ENCODE peak calls at places on chromosome 4, in nine cellular contexts. L is AG04450, I is GM10248, F is lower lobe of right lung, Q is omental fat pad, O is RCC 7860, A is COLO829, J is endothelial cell of umbilical vein, B is GM12892. X is an unnamed sample.

GRCh38 chr4:120829113-120829831 is 93.3 kb downstream of the PRDM5 start:
- DNase-seq in L (peak; percentile 30), I (no peak), F (no peak), Q (no peak), O (no peak), A (no peak), J (no peak), B (no peak), X (no peak)

GRCh38 chr4:11005321-11005720 is 320.8 kb upstream of the CLNK start:
- DNase-seq in L (no peak), I (no peak), F (no peak), Q (no peak), O (no peak), A (no peak), J (no peak), B (no peak), X (no peak)

GRCh38 chr4:139696491-139696890 is 30.9 kb downstream of the MGST2 start:
- DNase-seq in L (no peak), I (no peak), F (no peak), Q (no peak), O (no peak), A (no peak), J (no peak), B (no peak), X (no peak)

GRCh38 chr4:73844352-73844751 is 7.9 kb downstream of the CXCL6 start:
- DNase-seq in L (no peak), I (no peak), F (no peak), Q (no peak), O (peak; percentile 34), A (no peak), J (peak; percentile 57), B (no peak), X (no peak)

GRCh38 chr4:111074523-111075114 is 451.7 kb upstream of the PITX2 start:
- DNase-seq in L (no peak), I (no peak), F (no peak), Q (no peak), O (no peak), A (no peak), J (no peak), B (no peak), X (peak; percentile 56)

GRCh38 chr4:33482773-33483172 is 2761.5 kb downstream of the ARAP2 start:
- DNase-seq in L (no peak), I (no peak), F (no peak), Q (no peak), O (no peak), A (no peak), J (no peak), B (no peak), X (no peak)

GRCh38 chr4:13642576-13642975 is 15.1 kb upstream of the BOD1L1 start:
- DNase-seq in L (no peak), I (no peak), F (no peak), Q (no peak), O (no peak), A (no peak), J (no peak), B (no peak), X (no peak)

GRCh38 chr4:105191621-105192210 is 45.0 kb downstream of the TET2 start:
- DNase-seq in L (no peak), I (peak; percentile 28), F (no peak), Q (no peak), O (peak; percentile 26), A (peak; percentile 42), J (peak; percentile 67), B (no peak), X (no peak)

GRCh38 chr4:94307231-94307840 is 35.3 kb downstream of the HPGDS start:
- DNase-seq in L (no peak), I (no peak), F (no peak), Q (no peak), O (no peak), A (no peak), J (no peak), B (no peak), X (no peak)

GRCh38 chr4:32440391-32440790 is 1720.2 kb downstream of the PCDH7 start:
- DNase-seq in L (no peak), I (no peak), F (no peak), Q (no peak), O (peak; percentile 68), A (no peak), J (no peak), B (no peak), X (no peak)

GRCh38 chr4:1097553-1097952 is 15.8 kb downstream of the RNF212 start:
- DNase-seq in L (no peak), I (no peak), F (no peak), Q (no peak), O (no peak), A (no peak), J (no peak), B (no peak), X (no peak)

GRCh38 chr4:54484361-54484760 is 173.4 kb upstream of the KIT start:
- DNase-seq in L (no peak), I (no peak), F (no peak), Q (no peak), O (no peak), A (no peak), J (no peak), B (no peak), X (no peak)

GRCh38 chr4:180923476-180923875 is 1319.7 kb upstream of the TENM3 start:
- DNase-seq in L (peak; percentile 51), I (no peak), F (no peak), Q (no peak), O (peak; percentile 42), A (no peak), J (no peak), B (no peak), X (no peak)

GRCh38 chr4:99617374-99617773 is 40.3 kb downstream of the C4orf54 start:
- DNase-seq in L (no peak), I (no peak), F (no peak), Q (no peak), O (no peak), A (peak; percentile 19), J (no peak), B (no peak), X (no peak)

GRCh38 chr4:142500966-142501365 is 345.1 kb downstream of the INPP4B start:
- DNase-seq in L (no peak), I (no peak), F (no peak), Q (no peak), O (no peak), A (no peak), J (no peak), B (no peak), X (no peak)

GRCh38 chr4:27692098-27692679 is 831.5 kb downstream of the STIM2 start:
- DNase-seq in L (no peak), I (peak; percentile 15), F (no peak), Q (no peak), O (peak; percentile 43), A (peak; percentile 24), J (peak; percentile 5), B (no peak), X (no peak)

GRCh38 chr4:184653650-184654049 is 4.1 kb downstream of the PRIMPOL start:
- DNase-seq in L (peak; percentile 37), I (no peak), F (no peak), Q (no peak), O (no peak), A (no peak), J (no peak), B (no peak), X (no peak)

GRCh38 chr4:40225497-40225896 is 28.7 kb downstream of the RHOH start:
- DNase-seq in L (no peak), I (no peak), F (no peak), Q (no peak), O (no peak), A (no peak), J (no peak), B (no peak), X (no peak)

GRCh38 chr4:74738756-74739155 is 55.6 kb downstream of the BTC start:
- DNase-seq in L (no peak), I (no peak), F (no peak), Q (no peak), O (no peak), A (no peak), J (no peak), B (no peak), X (no peak)

GRCh38 chr4:3437998-3438846 is 3.5 kb upstream of the HGFAC start:
- DNase-seq in L (no peak), I (no peak), F (no peak), Q (no peak), O (no peak), A (no peak), J (no peak), B (no peak), X (no peak)